ENCODE peak calls at places on chromosomes 1 and 21, in four cellular contexts. One of them, this sample, is unnamed.

GRCh38 chr1:241542199-241542907 is 10.2 kb downstream of the KMO start:
- DNase-seq in K562: no peak
- DNase-seq in HL-60: peak
- DNase-seq in GM12878: no peak
- DNase-seq in this sample: no peak

GRCh38 chr1:184056921-184057496 is 5.5 kb downstream of the TSEN15 start:
- DNase-seq in K562: no peak
- DNase-seq in HL-60: no peak
- DNase-seq in GM12878: no peak
- DNase-seq in this sample: no peak

GRCh38 chr1:108010581-108010980 is 45.6 kb upstream of the VAV3 start:
- DNase-seq in K562: no peak
- DNase-seq in HL-60: no peak
- DNase-seq in GM12878: no peak
- DNase-seq in this sample: no peak

GRCh38 chr21:33964706-33965325 is 49.2 kb upstream of the ATP5PO start:
- DNase-seq in K562: no peak
- DNase-seq in HL-60: no peak
- DNase-seq in GM12878: no peak
- DNase-seq in this sample: no peak

GRCh38 chr1:248094884-248095283 is at the start of gene OR2L13:
- DNase-seq in K562: no peak
- DNase-seq in HL-60: no peak
- DNase-seq in GM12878: no peak
- DNase-seq in this sample: no peak

GRCh38 chr1:173900992-173901391 is 16.1 kb downstream of the SERPINC1 start:
- DNase-seq in K562: no peak
- DNase-seq in HL-60: no peak
- DNase-seq in GM12878: no peak
- DNase-seq in this sample: no peak

GRCh38 chr1:19815801-19816736 is 986 bp upstream of the RNF186 start:
- DNase-seq in K562: no peak
- DNase-seq in HL-60: no peak
- DNase-seq in GM12878: no peak
- DNase-seq in this sample: no peak

GRCh38 chr1:111204211-111204883 is 3.9 kb upstream of the DENND2D start:
- DNase-seq in K562: no peak
- DNase-seq in HL-60: peak
- DNase-seq in GM12878: peak
- DNase-seq in this sample: peak

GRCh38 chr1:109243221-109243620 is 6.1 kb upstream of the CELSR2 start:
- DNase-seq in K562: no peak
- DNase-seq in HL-60: no peak
- DNase-seq in GM12878: no peak
- DNase-seq in this sample: no peak

GRCh38 chr1:48687271-48688045 is 89.2 kb downstream of the BEND5 start:
- DNase-seq in K562: no peak
- DNase-seq in HL-60: no peak
- DNase-seq in GM12878: no peak
- DNase-seq in this sample: no peak

GRCh38 chr1:71836899-71837298 is 445.4 kb downstream of the NEGR1 start:
- DNase-seq in K562: no peak
- DNase-seq in HL-60: no peak
- DNase-seq in GM12878: no peak
- DNase-seq in this sample: no peak

GRCh38 chr1:107748529-107748928 is 216.5 kb downstream of the VAV3 start:
- DNase-seq in K562: no peak
- DNase-seq in HL-60: no peak
- DNase-seq in GM12878: no peak
- DNase-seq in this sample: no peak

GRCh38 chr1:94602312-94602711 is 60.8 kb upstream of the F3 start:
- DNase-seq in K562: no peak
- DNase-seq in HL-60: peak
- DNase-seq in GM12878: no peak
- DNase-seq in this sample: no peak

GRCh38 chr1:165717918-165718515 is 19.7 kb upstream of the ALDH9A1 start:
- DNase-seq in K562: peak
- DNase-seq in HL-60: peak
- DNase-seq in GM12878: no peak
- DNase-seq in this sample: peak

GRCh38 chr21:31538821-31539220 is 120.7 kb upstream of the SOD1 start:
- DNase-seq in K562: no peak
- DNase-seq in HL-60: no peak
- DNase-seq in GM12878: no peak
- DNase-seq in this sample: no peak

GRCh38 chr21:42545745-42546144 is 32.1 kb downstream of the SLC37A1 start:
- DNase-seq in K562: peak
- DNase-seq in HL-60: no peak
- DNase-seq in GM12878: no peak
- DNase-seq in this sample: no peak

GRCh38 chr1:215665212-215665611 is 98.1 kb downstream of the KCTD3 start:
- DNase-seq in K562: no peak
- DNase-seq in HL-60: no peak
- DNase-seq in GM12878: no peak
- DNase-seq in this sample: no peak

GRCh38 chr1:229141701-229142377 is 129.1 kb upstream of the RAB4A start:
- DNase-seq in K562: no peak
- DNase-seq in HL-60: no peak
- DNase-seq in GM12878: no peak
- DNase-seq in this sample: no peak

GRCh38 chr1:20308569-20308968 is 17.9 kb downstream of the VWA5B1 start:
- DNase-seq in K562: peak
- DNase-seq in HL-60: no peak
- DNase-seq in GM12878: no peak
- DNase-seq in this sample: no peak

GRCh38 chr1:15525043-15525958 is 1.3 kb upstream of the CASP9 start:
- DNase-seq in K562: peak
- DNase-seq in HL-60: no peak
- DNase-seq in GM12878: peak
- DNase-seq in this sample: no peak

GRCh38 chr1:101136739-101137138 is 100.1 kb upstream of the S1PR1 start:
- DNase-seq in K562: no peak
- DNase-seq in HL-60: no peak
- DNase-seq in GM12878: peak
- DNase-seq in this sample: no peak

GRCh38 chr1:15430787-15431570 is 7.3 kb upstream of the CTRC start:
- DNase-seq in K562: peak
- DNase-seq in HL-60: peak
- DNase-seq in GM12878: no peak
- DNase-seq in this sample: peak

GRCh38 chr21:9772348-9772672 is 749.1 kb upstream of the TPTE start:
- DNase-seq in K562: no peak
- DNase-seq in HL-60: no peak
- DNase-seq in GM12878: no peak
- DNase-seq in this sample: no peak

GRCh38 chr1:54709547-54710292 is 5.9 kb upstream of the TTC4 start:
- DNase-seq in K562: no peak
- DNase-seq in HL-60: no peak
- DNase-seq in GM12878: no peak
- DNase-seq in this sample: no peak

DNA sequence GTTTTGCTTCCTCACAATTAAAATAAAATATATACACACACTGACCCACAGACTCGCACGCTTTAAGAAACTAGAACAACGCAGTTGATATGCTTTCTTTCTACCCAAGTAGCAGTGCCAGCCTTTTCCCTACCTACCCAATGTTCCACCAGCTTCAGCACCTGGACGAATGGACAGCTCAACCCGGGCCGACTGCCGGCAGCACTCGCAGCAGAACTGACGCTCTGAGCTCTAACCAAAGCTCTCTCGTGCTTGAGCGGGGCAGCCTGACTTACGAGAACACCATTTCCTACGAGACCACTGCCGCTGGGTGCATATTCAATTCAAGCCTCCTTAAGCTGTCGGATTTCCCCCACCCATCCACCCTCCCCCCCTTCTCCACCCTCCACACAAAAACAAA is 127.4 kb upstream of the DPYD start:
- DNase-seq in K562: no peak
- DNase-seq in HL-60: peak
- DNase-seq in GM12878: no peak
- DNase-seq in this sample: no peak
- TF ChIP-seq POLR2AphosphoS5 in K562: no peak
- TF ChIP-seq POLR2AphosphoS5 in HL-60: no peak
- TF ChIP-seq POLR2AphosphoS5 in GM12878: no peak
- TF ChIP-seq POLR2AphosphoS5 in this sample: no peak

GRCh38 chr1:168693197-168693871 is 35.7 kb downstream of the DPT start:
- DNase-seq in K562: no peak
- DNase-seq in HL-60: no peak
- DNase-seq in GM12878: no peak
- DNase-seq in this sample: no peak
- TF ChIP-seq SPI1 in K562: no peak
- TF ChIP-seq SPI1 in HL-60: no peak
- TF ChIP-seq SPI1 in GM12878: no peak
- TF ChIP-seq SPI1 in this sample: no peak

DNA sequence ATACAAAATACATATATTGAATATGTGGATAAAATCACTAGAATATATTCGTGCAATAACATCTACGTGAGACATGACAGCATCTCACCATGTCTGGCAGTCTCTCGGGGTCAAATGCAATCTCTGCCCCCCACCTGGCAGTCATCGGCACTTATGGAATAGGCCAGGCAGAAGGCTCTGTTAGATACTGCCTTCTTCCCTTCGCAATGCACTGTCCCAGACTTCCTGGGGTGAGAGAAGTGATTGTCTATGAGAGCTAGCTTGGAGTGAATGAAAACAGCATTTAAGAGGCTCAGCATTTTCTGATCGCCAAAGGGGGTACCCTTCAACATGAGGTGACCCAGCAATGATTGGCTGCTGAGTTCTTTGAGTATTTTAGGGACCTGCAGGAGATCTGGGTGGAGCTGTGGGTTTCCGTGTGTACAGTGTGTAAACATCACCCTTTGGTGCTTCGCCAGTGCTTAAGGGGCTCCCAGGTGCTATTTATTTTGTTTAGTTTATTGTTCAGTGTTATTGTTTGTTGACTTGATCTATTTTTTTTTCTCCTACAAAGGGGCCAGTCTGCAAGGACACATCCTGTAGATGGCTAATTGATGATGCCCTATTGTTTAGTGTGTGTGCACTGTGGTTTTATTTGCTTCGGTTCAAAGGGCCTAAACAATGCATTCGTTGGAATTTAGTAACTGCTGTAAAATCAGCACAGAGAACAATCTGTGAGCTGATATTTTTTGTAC is 10.2 kb downstream of the ERG start:
- DNase-seq in K562: no peak
- DNase-seq in HL-60: no peak
- DNase-seq in GM12878: no peak
- DNase-seq in this sample: no peak
- TF ChIP-seq POLR2AphosphoS5 in K562: no peak
- TF ChIP-seq POLR2AphosphoS5 in HL-60: no peak
- TF ChIP-seq POLR2AphosphoS5 in GM12878: no peak
- TF ChIP-seq POLR2AphosphoS5 in this sample: no peak

DNA sequence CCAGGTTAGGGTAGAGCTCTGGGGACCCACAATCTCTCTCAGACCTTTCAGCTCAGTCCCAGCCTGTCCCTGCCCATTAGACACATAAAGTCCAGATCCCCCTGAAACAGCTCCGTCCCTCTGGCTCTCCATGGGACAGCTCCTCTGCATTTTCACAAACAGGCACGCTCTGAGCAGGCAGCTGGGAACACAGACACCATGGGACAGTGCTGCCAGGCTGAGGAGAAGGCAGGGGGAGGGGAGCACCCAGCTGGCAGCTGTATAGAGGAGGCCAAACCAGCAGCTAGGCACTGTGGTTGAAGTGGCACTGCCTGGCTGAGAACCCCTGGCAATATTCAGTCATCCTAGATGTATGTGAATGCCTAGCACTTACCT is 2.0 kb downstream of the TMEM63A start:
- DNase-seq in K562: no peak
- DNase-seq in HL-60: no peak
- DNase-seq in GM12878: no peak
- DNase-seq in this sample: no peak
- TF ChIP-seq SPI1 in K562: no peak
- TF ChIP-seq SPI1 in HL-60: no peak
- TF ChIP-seq SPI1 in GM12878: no peak
- TF ChIP-seq SPI1 in this sample: no peak